ENCODE peak calls at places on chromosomes 2 and 18, in six cellular contexts. Y is A549, N is IMR-90, E is HepG2, T is K562, U is GM12878. X is an unnamed sample.

GRCh38 chr2:18927525-18928232 is 338.3 kb upstream of the NT5C1B start:
- DNase-seq in U (no peak), N (no peak), Y (no peak), T (no peak), E (peak; percentile 18), X (no peak)

GRCh38 chr2:48398285-48399135 is 131.4 kb upstream of the STON1 start:
- DNase-seq in T (peak; percentile 20), Y (no peak), E (no peak), N (no peak), U (no peak), X (no peak)

GRCh38 chr2:148907085-148907785 is 32.2 kb downstream of the KIF5C start:
- DNase-seq in N (no peak), E (no peak), T (peak; percentile 42), Y (no peak), U (no peak), X (no peak)

GRCh38 chr2:31284107-31284506 is 50.2 kb downstream of the EHD3 start:
- DNase-seq in N (no peak), U (no peak), T (no peak), E (no peak), Y (no peak), X (no peak)

GRCh38 chr2:61898810-61899209 is 6.7 kb upstream of the COMMD1 start:
- DNase-seq in N (peak; percentile 31), E (peak; percentile 46), U (no peak), Y (no peak), T (no peak), X (peak; percentile 23)

GRCh38 chr18:44090453-44090852 is 590.2 kb upstream of the SETBP1 start:
- DNase-seq in T (no peak), Y (no peak), E (no peak), N (no peak), U (no peak), X (no peak)

GRCh38 chr2:170005702-170006101 is 172.2 kb upstream of the MYO3B start:
- DNase-seq in T (peak; percentile 19), N (no peak), U (no peak), Y (no peak), E (no peak), X (no peak)

GRCh38 chr2:180110469-180110868 is 103.4 kb upstream of the CWC22 start:
- DNase-seq in E (no peak), N (no peak), Y (no peak), T (no peak), U (no peak), X (no peak)

GRCh38 chr2:172408143-172408766 is 19.1 kb upstream of the ITGA6 start:
- DNase-seq in T (no peak), E (no peak), Y (no peak), U (no peak), N (no peak), X (no peak)

GRCh38 chr2:42046819-42047487 is 868 bp upstream of the PKDCC start:
- DNase-seq in U (no peak), N (no peak), E (peak; percentile 58), T (peak; percentile 43), Y (no peak), X (peak; percentile 25)

GRCh38 chr18:80172056-80172455 is 63.0 kb downstream of the ADNP2 start:
- DNase-seq in Y (no peak), N (no peak), E (no peak), U (no peak), T (no peak), X (no peak)

GRCh38 chr2:58638256-58638795 is 397.2 kb upstream of the FANCL start:
- DNase-seq in U (no peak), T (no peak), E (no peak), N (no peak), Y (no peak), X (no peak)

GRCh38 chr2:145254291-145254690 is 734.4 kb upstream of the ZEB2 start:
- DNase-seq in E (no peak), U (no peak), Y (no peak), N (no peak), T (no peak), X (no peak)

GRCh38 chr2:235352541-235352940 is 141.3 kb upstream of the AGAP1 start:
- DNase-seq in N (no peak), T (no peak), Y (no peak), U (no peak), E (no peak), X (no peak)

GRCh38 chr2:67159929-67160328 is 237.2 kb upstream of the ETAA1 start:
- DNase-seq in U (no peak), T (no peak), E (no peak), Y (no peak), N (peak; percentile 81), X (no peak)

GRCh38 chr2:240513544-240514287 is 44.1 kb downstream of the ANKMY1 start:
- DNase-seq in Y (peak; percentile 68), T (peak; percentile 80), U (peak; percentile 71), E (peak; percentile 72), N (peak; percentile 88), X (peak; percentile 79)

GRCh38 chr2:214839464-214839863 is 30.0 kb upstream of the BARD1 start:
- DNase-seq in N (no peak), U (peak; percentile 8), T (no peak), Y (no peak), E (no peak), X (no peak)

GRCh38 chr2:201118957-201119848 is 3.2 kb downstream of the CFLAR start:
- DNase-seq in E (no peak), U (no peak), T (no peak), N (peak; percentile 52), Y (no peak), X (peak; percentile 48)

GRCh38 chr2:127049927-127050802 is 56.8 kb downstream of the BIN1 start:
- DNase-seq in E (peak; percentile 24), N (peak; percentile 41), Y (peak; percentile 50), T (peak; percentile 88), U (no peak), X (peak; percentile 86)

GRCh38 chr18:74278058-74278457 is 13.7 kb downstream of the CYB5A start:
- DNase-seq in T (no peak), Y (no peak), U (no peak), N (no peak), E (peak; percentile 29), X (no peak)

GRCh38 chr2:226790006-226790405 is 9.6 kb downstream of the IRS1 start:
- DNase-seq in N (no peak), E (no peak), U (no peak), Y (no peak), T (no peak), X (no peak)

GRCh38 chr2:25955869-25956535 is 26.3 kb downstream of the KIF3C start:
- DNase-seq in U (no peak), N (no peak), T (no peak), E (peak; percentile 45), Y (no peak), X (no peak)

GRCh38 chr18:12359515-12359927 is 17.5 kb downstream of the AFG3L2 start:
- DNase-seq in T (no peak), E (no peak), Y (no peak), U (no peak), N (peak; percentile 62), X (no peak)

GRCh38 chr2:42086500-42086953 is 38.7 kb downstream of the PKDCC start:
- DNase-seq in E (peak; percentile 76), U (no peak), N (peak; percentile 70), T (peak; percentile 52), Y (peak; percentile 71), X (peak; percentile 73)

GRCh38 chr2:164839914-164840457 is 1.6 kb downstream of the COBLL1 start:
- DNase-seq in T (no peak), N (peak; percentile 18), E (peak; percentile 31), U (no peak), Y (no peak), X (no peak)

GRCh38 chr2:109202486-109202885 is 73.5 kb downstream of the SH3RF3 start:
- DNase-seq in T (no peak), N (no peak), Y (no peak), E (no peak), U (no peak), X (no peak)

GRCh38 chr2:68487773-68488355 is 20.5 kb downstream of the APLF start:
- DNase-seq in Y (peak; percentile 21), T (peak; percentile 13), U (no peak), N (peak; percentile 53), E (peak; percentile 20), X (no peak)

GRCh38 chr2:31831585-31831984 is 179.2 kb downstream of the MEMO1 start:
- DNase-seq in E (no peak), U (no peak), Y (no peak), N (peak; percentile 61), T (no peak), X (no peak)

DNA sequence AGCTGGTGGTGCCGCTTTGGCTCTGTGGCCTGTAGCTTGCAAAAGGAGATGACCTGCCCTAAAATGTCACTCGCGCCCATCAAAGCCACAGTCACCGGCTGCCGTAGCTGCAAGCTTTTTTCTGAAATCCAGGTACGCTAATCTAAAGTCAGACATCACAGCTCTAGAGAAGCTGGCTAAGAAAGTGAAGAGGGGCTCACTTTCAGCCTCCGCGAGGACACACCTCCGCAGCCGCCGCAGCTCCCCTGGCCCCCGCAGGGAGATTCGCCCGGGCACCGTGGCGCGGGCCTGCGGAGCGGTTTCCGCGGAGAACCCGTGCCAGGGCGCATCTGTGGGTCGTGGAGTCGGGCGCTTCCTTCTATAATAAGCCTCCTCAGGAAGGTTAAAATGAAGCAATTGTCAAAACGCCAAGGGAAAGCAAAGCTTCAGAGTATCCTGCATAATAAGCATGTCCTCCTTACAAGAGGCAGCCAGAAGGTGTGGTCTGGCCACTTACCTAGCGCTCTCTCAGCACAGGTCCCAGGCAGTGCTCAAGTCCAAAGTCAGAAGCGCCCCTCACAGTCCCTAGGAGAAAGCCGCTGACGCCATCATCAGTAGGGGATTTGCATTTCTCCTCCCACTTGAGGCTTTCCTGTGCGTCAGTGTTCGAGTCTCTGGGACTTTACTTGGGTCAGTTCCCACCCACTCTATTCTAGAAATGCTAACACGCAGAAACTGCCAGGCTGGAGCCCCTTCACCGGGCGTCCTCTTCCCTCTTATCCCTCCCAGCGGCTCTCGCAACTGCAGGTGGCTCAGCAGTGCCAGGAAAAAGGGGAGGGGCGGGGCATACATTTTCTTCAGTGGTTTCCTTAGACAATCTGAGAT is at the start of gene STAT4:
- DNase-seq in U (peak; percentile 45), E (no peak), Y (peak; percentile 43), T (no peak), N (peak; percentile 47), X (peak; percentile 53)
- TF ChIP-seq BHLHE40 in U (peak; percentile 11), E (no peak), Y (no peak), T (no peak), N (no peak), X (no peak)

GRCh38 chr2:45300026-45300750 is 290.9 kb upstream of the SIX2 start:
- DNase-seq in Y (no peak), E (peak; percentile 84), N (no peak), T (no peak), U (no peak), X (no peak)
- TF ChIP-seq BHLHE40 in Y (no peak), E (no peak), N (no peak), T (no peak), U (no peak), X (no peak)

DNA sequence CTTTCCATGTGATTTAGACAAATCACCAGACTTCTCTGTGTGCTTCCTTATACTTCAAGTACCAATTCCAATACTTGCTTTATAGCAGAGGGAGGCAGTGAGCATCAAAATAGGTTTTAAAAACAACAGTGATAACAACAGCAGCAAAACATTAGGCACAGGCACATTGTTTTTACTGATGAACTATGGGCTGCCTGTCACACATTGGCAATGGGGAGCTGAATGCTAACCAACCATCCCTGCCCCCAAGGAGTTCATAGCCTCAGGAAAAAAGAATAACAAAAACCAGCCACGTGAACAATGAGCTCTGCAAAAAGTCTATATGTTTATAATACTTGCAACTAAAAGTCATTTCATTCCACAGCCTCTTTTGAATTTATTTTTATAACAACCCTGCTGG is 287.9 kb upstream of the TRIB2 start:
- DNase-seq in Y (no peak), T (no peak), N (peak; percentile 68), E (no peak), U (no peak), X (no peak)
- TF ChIP-seq BHLHE40 in Y (no peak), T (no peak), N (no peak), E (no peak), U (no peak), X (no peak)

GRCh38 chr2:118202707-118203303 is 114.5 kb downstream of the INSIG2 start:
- DNase-seq in E (peak; percentile 54), U (no peak), N (peak; percentile 36), T (peak; percentile 49), Y (peak; percentile 33), X (peak; percentile 72)
- TF ChIP-seq BHLHE40 in E (no peak), U (no peak), N (no peak), T (no peak), Y (no peak), X (no peak)

X was measured in HEK293T.